ENCODE peak calls at places on chromosomes 7 and 10, in four cellular contexts. Q is K562, M is HepG2, O is GM12878. P is an unnamed sample.

GRCh38 chr10:97278491-97278989 is 13.9 kb downstream of the ARHGAP19 start:
- DNase-seq in Q (peak; percentile 63), M (peak; percentile 67), O (no peak), P (no peak)

GRCh38 chr10:78359641-78360091 is 326.0 kb downstream of the RPS24 start:
- DNase-seq in Q (no peak), M (no peak), O (no peak), P (no peak)

GRCh38 chr7:94971051-94971867 is 63.9 kb downstream of the PPP1R9A start:
- DNase-seq in Q (no peak), M (peak; percentile 72), O (no peak), P (no peak)

GRCh38 chr10:4686644-4686996 is 139.4 kb upstream of the AKR1E2 start:
- DNase-seq in Q (no peak), M (peak; percentile 39), O (no peak), P (no peak)

GRCh38 chr7:134480730-134481129 is 21.8 kb upstream of the AKR1B1 start:
- DNase-seq in Q (no peak), M (peak; percentile 78), O (no peak), P (no peak)

GRCh38 chr7:64869912-64870562 is 33.0 kb upstream of the ZNF273 start:
- DNase-seq in Q (no peak), M (no peak), O (no peak), P (no peak)

GRCh38 chr7:4931932-4932331 is 27.1 kb downstream of the MMD2 start:
- DNase-seq in Q (no peak), M (peak; percentile 37), O (no peak), P (peak; percentile 56)

GRCh38 chr10:102814873-102815661 is 22.1 kb downstream of the CYP17A1 start:
- DNase-seq in Q (peak; percentile 34), M (peak; percentile 90), O (no peak), P (no peak)

GRCh38 chr10:18607503-18607902 is 43.9 kb downstream of the NSUN6 start:
- DNase-seq in Q (peak; percentile 72), M (peak; percentile 37), O (no peak), P (no peak)

GRCh38 chr7:124155400-124156022 is 122.6 kb upstream of the TMEM229A start:
- DNase-seq in Q (peak; percentile 11), M (peak; percentile 6), O (no peak), P (no peak)

GRCh38 chr10:51993475-51993874 is 294.1 kb upstream of the CSTF2T start:
- DNase-seq in Q (no peak), M (no peak), O (no peak), P (no peak)

GRCh38 chr10:3355536-3355935 is 183.0 kb upstream of the PITRM1 start:
- DNase-seq in Q (no peak), M (no peak), O (no peak), P (no peak)

GRCh38 chr10:79608505-79609375 is 2.0 kb upstream of the SFTPA1 start:
- DNase-seq in Q (peak; percentile 56), M (peak; percentile 46), O (no peak), P (peak; percentile 73)

GRCh38 chr7:135728136-135728669 is at the start of gene SLC13A4:
- DNase-seq in Q (peak; percentile 88), M (no peak), O (no peak), P (peak; percentile 72)

GRCh38 chr10:95391570-95392249 is 100.9 kb upstream of the PDLIM1 start:
- DNase-seq in Q (peak; percentile 46), M (no peak), O (no peak), P (peak; percentile 55)

GRCh38 chr10:103416436-103417147 is 20.2 kb downstream of the PDCD11 start:
- DNase-seq in Q (peak; percentile 59), M (peak; percentile 50), O (peak; percentile 27), P (peak; percentile 41)

GRCh38 chr7:91420606-91421390 is 156.6 kb downstream of the FZD1 start:
- DNase-seq in Q (no peak), M (no peak), O (no peak), P (no peak)
- TF ChIP-seq CTCF in Q (no peak), M (no peak), O (no peak), P (no peak)

DNA sequence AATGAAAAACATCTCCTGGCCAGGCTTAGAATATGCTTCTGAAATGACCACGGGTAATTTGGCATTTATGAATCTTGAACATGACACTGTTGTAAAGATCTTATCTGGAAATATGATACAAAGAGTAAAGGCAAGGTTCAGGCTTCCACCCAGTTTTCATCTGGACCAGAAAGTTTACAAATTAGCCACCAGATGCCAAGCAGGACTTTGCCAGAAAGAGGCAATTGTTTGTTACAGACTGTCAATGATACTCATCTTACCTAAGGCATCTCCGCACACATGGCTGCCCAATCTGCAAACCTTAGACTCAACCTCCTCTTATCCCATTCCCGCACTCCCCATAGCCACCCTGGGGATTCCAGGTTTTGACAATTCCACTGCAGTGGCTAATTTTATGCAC is 795.3 kb downstream of the TYW1 start:
- DNase-seq in Q (no peak), M (no peak), O (no peak), P (no peak)
- TF ChIP-seq TCF7 in Q (no peak), M (no peak), O (no peak), P (no peak)

GRCh38 chr7:12826079-12826478 is 138.6 kb downstream of the ARL4A start:
- DNase-seq in Q (peak; percentile 27), M (no peak), O (no peak), P (no peak)

GRCh38 chr7:12831024-12831423 is 143.6 kb downstream of the ARL4A start:
- DNase-seq in Q (no peak), M (no peak), O (no peak), P (no peak)

GRCh38 chr7:12827920-12828319 is 140.5 kb downstream of the ARL4A start:
- DNase-seq in Q (no peak), M (no peak), O (no peak), P (no peak)

GRCh38 chr7:12821746-12822145 is 134.3 kb downstream of the ARL4A start:
- DNase-seq in Q (no peak), M (peak; percentile 44), O (no peak), P (no peak)

DNA sequence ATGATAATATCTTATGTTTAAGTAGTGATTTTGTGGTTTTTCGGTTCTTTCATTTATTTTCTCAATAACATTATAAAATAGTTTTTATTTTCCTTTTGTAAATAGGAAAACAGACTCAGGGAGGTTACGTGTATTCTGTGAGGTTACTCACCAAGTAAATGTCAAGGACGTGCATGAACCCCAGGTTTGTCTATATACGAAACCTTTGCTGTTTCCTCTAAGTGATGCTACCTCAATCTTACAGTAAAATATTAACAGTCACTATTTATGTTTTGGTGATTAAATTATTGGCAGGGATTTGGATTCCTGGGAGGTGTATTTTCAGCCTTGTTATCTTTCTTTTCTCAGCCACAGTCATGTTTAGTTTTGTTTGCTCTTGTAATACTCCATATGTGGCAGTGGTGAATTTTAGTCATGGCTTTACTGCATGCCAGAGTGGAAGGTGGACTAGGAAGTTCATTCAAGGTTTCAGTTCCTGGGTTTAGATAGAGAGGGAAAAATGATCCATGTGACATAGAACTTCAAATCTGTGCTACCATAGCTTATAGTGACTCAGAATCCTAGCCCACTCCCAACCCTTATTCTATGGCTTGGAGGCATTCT is 139.9 kb downstream of the ARL4A start:
- DNase-seq in Q (no peak), M (no peak), O (no peak), P (no peak)
- TF ChIP-seq USF2 in Q (no peak), M (no peak), O (no peak), P (no peak)

GRCh38 chr7:81256991-81257390 is 338.1 kb upstream of the SEMA3C start:
- DNase-seq in Q (peak; percentile 37), M (peak; percentile 3), O (no peak), P (peak; percentile 44)
- TF ChIP-seq CTCF in Q (peak; percentile 31), M (peak; percentile 62), O (peak; percentile 19), P (no peak)

DNA sequence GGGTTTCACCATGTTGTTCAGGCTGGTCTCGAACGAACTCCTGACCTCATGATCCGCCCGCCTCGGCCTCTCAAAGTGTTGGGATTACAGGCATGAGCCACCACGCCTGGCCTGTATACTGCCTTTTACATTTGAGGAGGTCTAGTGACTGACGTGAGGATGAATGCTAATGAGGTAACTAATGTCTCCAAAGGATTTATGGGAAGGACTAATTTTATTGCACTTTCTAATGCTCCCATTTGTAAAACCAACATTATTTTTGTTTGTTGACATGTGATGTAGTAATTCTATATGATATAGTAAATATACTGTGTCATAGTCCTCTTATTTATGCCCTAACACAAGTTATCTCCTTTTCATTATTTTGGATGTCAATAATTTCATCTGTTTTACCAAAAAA is 596.7 kb upstream of the PCDH15 start:
- DNase-seq in Q (no peak), M (no peak), O (no peak), P (no peak)
- TF ChIP-seq TCF7 in Q (no peak), M (no peak), O (no peak), P (no peak)

GRCh38 chr7:31017748-31018120 is 34.4 kb upstream of the ADCYAP1R1 start:
- DNase-seq in Q (no peak), M (no peak), O (no peak), P (no peak)

GRCh38 chr7:31020652-31021051 is 31.5 kb upstream of the ADCYAP1R1 start:
- DNase-seq in Q (no peak), M (no peak), O (no peak), P (peak; percentile 39)

GRCh38 chr7:31022117-31022516 is 30.0 kb upstream of the ADCYAP1R1 start:
- DNase-seq in Q (no peak), M (no peak), O (no peak), P (no peak)

GRCh38 chr7:31017036-31017747 is 34.9 kb upstream of the ADCYAP1R1 start:
- DNase-seq in Q (no peak), M (no peak), O (no peak), P (no peak)

GRCh38 chr7:31019509-31019908 is 32.6 kb upstream of the ADCYAP1R1 start:
- DNase-seq in Q (no peak), M (no peak), O (no peak), P (no peak)
- TF ChIP-seq USF2 in Q (no peak), M (no peak), O (no peak), P (no peak)

GRCh38 chr7:68041559-68041958 is 1044.9 kb downstream of the TYW1 start:
- DNase-seq in Q (no peak), M (no peak), O (no peak), P (no peak)
- TF ChIP-seq CTCF in Q (no peak), M (no peak), O (no peak), P (no peak)

DNA sequence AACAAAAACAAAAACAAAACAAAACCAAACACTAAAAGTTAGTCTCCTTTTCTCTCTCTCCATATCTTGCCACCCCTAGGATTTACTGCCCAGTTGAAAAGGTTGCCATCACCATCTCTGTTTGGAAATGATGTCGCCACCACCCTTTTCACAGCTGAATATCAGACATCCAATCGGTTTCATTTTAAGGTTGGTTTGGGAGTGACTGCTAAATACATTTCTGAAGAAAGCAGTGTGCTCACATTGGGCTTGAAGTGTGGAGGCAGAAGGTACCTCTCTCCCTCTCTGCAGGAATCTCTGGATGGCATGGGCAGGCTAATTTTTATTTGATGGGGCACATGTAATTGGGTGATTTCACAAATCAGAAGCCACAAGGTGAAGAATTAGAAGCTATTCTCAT is 19.9 kb downstream of the MGAM2 start:
- DNase-seq in Q (no peak), M (no peak), O (no peak), P (no peak)
- TF ChIP-seq TCF7 in Q (no peak), M (no peak), O (no peak), P (no peak)